ENCODE peak calls at places on chromosomes 16 and 17, in nine cellular contexts. S is K562, N is heart left ventricle, K is H1, I is vagina, A is stomach, V is esophagus squamous epithelium, E is endothelial cell of umbilical vein, H is ovary. G is an unnamed sample.
A peak's percentile ranks its signal among the peaks of the same experiment; 100 is the strongest.

GRCh38 chr16:62034236-62035114 is 1.8 kb downstream of the CDH8 start:
- DNase-seq in A (no peak), H (no peak), N (no peak), E (no peak), I (no peak), V (no peak), K (no peak), S (no peak), G (no peak)

GRCh38 chr17:41678907-41679739 is 9.6 kb upstream of the EIF1 start:
- DNase-seq in S (peak; percentile 74), E (peak; percentile 63), K (no peak), V (no peak), I (no peak), N (no peak), H (no peak), A (no peak), G (no peak)

GRCh38 chr16:86761117-86761971 is 183.0 kb downstream of the FOXL1 start:
- DNase-seq in N (peak; percentile 71), I (no peak), S (peak; percentile 79), A (peak; percentile 36), V (no peak), H (no peak), K (no peak), E (peak; percentile 72), G (peak; percentile 69)

GRCh38 chr17:82518826-82519810 is at the start of gene FOXK2:
- DNase-seq in A (peak; percentile 95), E (peak; percentile 93), H (peak; percentile 91), S (peak; percentile 100), N (peak; percentile 96), K (peak; percentile 85), I (no peak), V (peak; percentile 28), G (peak; percentile 99)

GRCh38 chr16:1903845-1904820 is 14.1 kb downstream of the HS3ST6 start:
- DNase-seq in V (no peak), N (no peak), S (no peak), A (no peak), I (no peak), E (no peak), K (no peak), H (peak; percentile 35), G (no peak)

GRCh38 chr17:49564638-49565037 is 11.0 kb upstream of the NXPH3 start:
- DNase-seq in A (no peak), K (no peak), I (no peak), H (no peak), N (no peak), E (no peak), V (no peak), S (no peak), G (no peak)

GRCh38 chr17:51761105-51761504 is 397.4 kb downstream of the CA10 start:
- DNase-seq in V (no peak), K (no peak), N (no peak), H (no peak), E (no peak), A (no peak), S (no peak), I (no peak), G (no peak)

GRCh38 chr16:49462989-49463371 is 89.4 kb downstream of the C16orf78 start:
- DNase-seq in N (peak; percentile 7), A (peak; percentile 17), I (peak; percentile 71), K (no peak), V (no peak), H (peak; percentile 2), S (no peak), E (no peak), G (no peak)

GRCh38 chr17:66564992-66565465 is 262.6 kb downstream of the PRKCA start:
- DNase-seq in A (no peak), K (no peak), S (no peak), E (no peak), N (no peak), V (no peak), I (peak; percentile 29), H (no peak), G (no peak)

GRCh38 chr17:77754956-77755355 is 203.5 kb upstream of the TNRC6C start:
- DNase-seq in V (no peak), N (no peak), A (no peak), K (no peak), S (no peak), I (no peak), H (no peak), E (no peak), G (no peak)

DNA sequence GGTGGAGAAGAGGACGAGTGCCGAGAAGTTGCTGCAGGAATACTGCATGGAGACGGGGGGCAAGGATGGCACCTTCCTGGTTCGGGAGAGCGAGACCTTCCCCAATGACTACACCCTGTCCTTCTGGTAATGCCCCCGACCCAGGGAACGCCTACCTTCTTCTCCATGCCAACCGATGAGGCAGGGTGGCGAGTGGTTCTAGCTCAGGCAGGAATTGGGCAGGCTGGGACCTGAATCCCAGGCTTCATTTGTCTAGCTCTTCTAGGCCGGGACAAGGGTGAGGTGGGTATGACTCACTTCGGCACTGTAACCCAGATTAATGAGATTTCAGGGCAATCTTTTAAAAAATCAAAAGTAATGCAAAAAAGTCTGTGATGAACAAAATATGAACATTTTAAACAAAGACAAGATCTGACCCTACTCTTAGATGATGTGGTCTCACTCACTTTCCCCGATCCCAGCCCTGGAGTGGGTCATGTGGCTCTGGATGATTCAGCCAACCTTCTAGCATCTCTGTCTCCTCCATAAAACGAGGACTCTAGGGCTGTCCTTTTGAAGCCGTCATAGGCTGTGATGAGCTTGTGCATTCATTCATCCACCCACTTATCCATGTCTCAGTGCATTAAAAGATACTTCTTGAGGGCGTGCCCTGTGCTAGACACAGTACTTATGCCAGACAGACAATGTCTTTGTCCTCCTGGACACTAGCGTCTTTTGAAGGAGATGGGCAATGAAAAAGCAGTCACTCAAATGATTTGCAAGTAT is 102.6 kb downstream of the SDR42E1 start:
- DNase-seq in E (no peak), K (no peak), A (no peak), S (no peak), I (no peak), H (no peak), N (no peak), V (no peak), G (no peak)
- TF ChIP-seq POLR2A in E (no peak), K (no peak), A (no peak), S (no peak), I (no peak), H (no peak), N (no peak), V (no peak), G (no peak)

DNA sequence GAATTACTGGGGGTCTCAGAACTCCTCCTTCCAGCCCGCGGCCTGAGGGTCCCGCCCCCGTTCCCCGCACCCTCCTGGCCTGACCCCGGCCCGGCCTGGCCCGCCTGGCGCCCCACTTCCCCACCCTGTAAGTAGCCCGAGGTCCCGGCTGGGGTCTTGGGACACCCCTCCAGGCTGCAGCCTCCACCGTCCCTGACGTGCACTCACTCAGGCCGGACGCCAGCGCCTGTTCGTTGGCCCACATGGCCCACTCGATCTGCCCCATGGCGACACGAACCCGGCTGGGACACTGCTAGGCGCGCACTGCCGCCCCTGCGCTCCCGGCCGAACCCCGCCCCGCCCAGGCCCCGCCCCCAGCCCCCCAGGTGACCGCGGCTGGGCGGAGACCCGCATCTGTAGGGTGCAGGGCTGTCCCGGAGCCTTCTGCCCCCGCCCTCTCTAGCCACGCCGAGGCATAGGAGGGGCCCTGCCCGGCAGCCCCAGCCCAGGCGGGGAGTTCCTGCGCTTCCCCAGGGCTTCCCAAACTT is at the start of gene CYBA:
- DNase-seq in N (peak; percentile 85), H (no peak), S (peak; percentile 97), E (peak; percentile 20), A (peak; percentile 83), V (no peak), I (no peak), K (no peak), G (no peak)
- TF ChIP-seq POLR2A in N (no peak), H (no peak), S (peak; percentile 89), E (no peak), A (no peak), V (no peak), I (no peak), K (peak; percentile 69), G (no peak)

GRCh38 chr17:44191389-44191788 is 4.6 kb downstream of the TMUB2 start:
- DNase-seq in H (no peak), N (no peak), K (no peak), I (no peak), V (no peak), E (no peak), A (no peak), S (no peak), G (no peak)

GRCh38 chr17:44190496-44190895 is 3.7 kb downstream of the TMUB2 start:
- DNase-seq in I (no peak), K (no peak), V (no peak), E (no peak), N (no peak), H (no peak), S (no peak), A (no peak), G (no peak)

GRCh38 chr17:44193326-44194084 is 6.2 kb downstream of the ATXN7L3 start:
- DNase-seq in I (no peak), S (no peak), A (no peak), N (no peak), V (no peak), K (no peak), E (no peak), H (no peak), G (no peak)

GRCh38 chr17:44192750-44193149 is 6.0 kb downstream of the TMUB2 start:
- DNase-seq in V (no peak), E (no peak), H (no peak), N (no peak), I (no peak), K (no peak), S (no peak), A (no peak), G (no peak)

GRCh38 chr17:44191941-44192496 is 5.2 kb downstream of the TMUB2 start:
- DNase-seq in K (peak; percentile 44), N (no peak), H (no peak), I (no peak), E (no peak), A (no peak), V (no peak), S (no peak), G (no peak)
- TF ChIP-seq POLR2A in K (peak; percentile 68), N (no peak), H (no peak), I (no peak), E (peak; percentile 15), A (no peak), V (no peak), S (peak; percentile 55), G (no peak)

GRCh38 chr17:48048321-48049140 is at the start of gene NFE2L1:
- DNase-seq in E (peak; percentile 89), A (peak; percentile 90), N (peak; percentile 94), H (peak; percentile 87), I (peak; percentile 97), K (peak; percentile 75), S (peak; percentile 89), V (peak; percentile 57), G (peak; percentile 90)

GRCh38 chr17:48046296-48046695 is 1.9 kb upstream of the NFE2L1 start:
- DNase-seq in K (no peak), N (peak; percentile 28), I (no peak), S (no peak), A (no peak), V (no peak), H (no peak), E (no peak), G (no peak)

GRCh38 chr17:48045270-48046001 is 2.7 kb upstream of the NFE2L1 start:
- DNase-seq in K (no peak), A (no peak), S (peak; percentile 65), H (no peak), I (no peak), E (no peak), N (no peak), V (no peak), G (no peak)

GRCh38 chr17:48047741-48048320 is 328 bp upstream of the NFE2L1 start:
- DNase-seq in S (peak; percentile 97), K (peak; percentile 96), H (peak; percentile 99), N (peak; percentile 100), A (peak; percentile 99), E (peak; percentile 100), V (peak; percentile 99), I (peak; percentile 100), G (peak; percentile 97)

GRCh38 chr17:48047113-48047740 is 932 bp upstream of the NFE2L1 start:
- DNase-seq in N (no peak), E (no peak), I (no peak), A (no peak), V (no peak), S (no peak), K (no peak), H (no peak), G (no peak)
- TF ChIP-seq POLR2A in N (no peak), E (no peak), I (no peak), A (no peak), V (no peak), S (no peak), K (no peak), H (no peak), G (peak; percentile 71)

G was measured in H54.